ENCODE peak calls at places on chromosomes 2 and 18, in seven cellular contexts. One of them, this sample, is unnamed.

GRCh38 chr2:85458611-85459563 is 40.4 kb downstream of the SH2D6 start:
- DNase-seq in T-helper 1 cell: no peak
- DNase-seq in GM03348: no peak
- DNase-seq in hepatic stellate cell: no peak
- DNase-seq in Daoy: peak; percentile 31
- DNase-seq in NCI-H226: no peak
- DNase-seq in ureter: no peak
- DNase-seq in this sample: no peak

GRCh38 chr2:40118622-40119021 is 333.3 kb downstream of the SLC8A1 start:
- DNase-seq in T-helper 1 cell: no peak
- DNase-seq in GM03348: no peak
- DNase-seq in hepatic stellate cell: no peak
- DNase-seq in Daoy: no peak
- DNase-seq in NCI-H226: no peak
- DNase-seq in ureter: no peak
- DNase-seq in this sample: no peak

GRCh38 chr18:13568443-13569392 is 157.6 kb downstream of the FAM210A start:
- DNase-seq in T-helper 1 cell: no peak
- DNase-seq in GM03348: no peak
- DNase-seq in hepatic stellate cell: no peak
- DNase-seq in Daoy: no peak
- DNase-seq in NCI-H226: no peak
- DNase-seq in ureter: no peak
- DNase-seq in this sample: no peak

GRCh38 chr2:101120124-101120996 is 30.8 kb downstream of the TBC1D8 start:
- DNase-seq in T-helper 1 cell: no peak
- DNase-seq in GM03348: no peak
- DNase-seq in hepatic stellate cell: no peak
- DNase-seq in Daoy: peak; percentile 84
- DNase-seq in NCI-H226: no peak
- DNase-seq in ureter: peak; percentile 71
- DNase-seq in this sample: peak; percentile 85

GRCh38 chr2:143000599-143000998 is 123.1 kb downstream of the KYNU start:
- DNase-seq in T-helper 1 cell: no peak
- DNase-seq in GM03348: no peak
- DNase-seq in hepatic stellate cell: no peak
- DNase-seq in Daoy: no peak
- DNase-seq in NCI-H226: no peak
- DNase-seq in ureter: no peak
- DNase-seq in this sample: no peak

GRCh38 chr2:224135881-224136280 is 96.8 kb upstream of the SERPINE2 start:
- DNase-seq in T-helper 1 cell: no peak
- DNase-seq in GM03348: no peak
- DNase-seq in hepatic stellate cell: no peak
- DNase-seq in Daoy: no peak
- DNase-seq in NCI-H226: no peak
- DNase-seq in ureter: no peak
- DNase-seq in this sample: no peak

GRCh38 chr2:29068513-29068912 is 5.8 kb downstream of the PCARE start:
- DNase-seq in T-helper 1 cell: no peak
- DNase-seq in GM03348: no peak
- DNase-seq in hepatic stellate cell: no peak
- DNase-seq in Daoy: no peak
- DNase-seq in NCI-H226: no peak
- DNase-seq in ureter: peak; percentile 64
- DNase-seq in this sample: no peak

GRCh38 chr2:180644709-180645108 is 335.7 kb upstream of the UBE2E3 start:
- DNase-seq in T-helper 1 cell: no peak
- DNase-seq in GM03348: no peak
- DNase-seq in hepatic stellate cell: no peak
- DNase-seq in Daoy: peak; percentile 75
- DNase-seq in NCI-H226: peak; percentile 96
- DNase-seq in ureter: no peak
- DNase-seq in this sample: no peak

GRCh38 chr18:32048507-32049091 is 30.0 kb downstream of the RNF125 start:
- DNase-seq in T-helper 1 cell: no peak
- DNase-seq in GM03348: peak; percentile 75
- DNase-seq in hepatic stellate cell: peak; percentile 36
- DNase-seq in Daoy: no peak
- DNase-seq in NCI-H226: no peak
- DNase-seq in ureter: no peak
- DNase-seq in this sample: no peak

GRCh38 chr18:35171315-35171987 is 69.4 kb upstream of the ZNF397 start:
- DNase-seq in T-helper 1 cell: no peak
- DNase-seq in GM03348: no peak
- DNase-seq in hepatic stellate cell: no peak
- DNase-seq in Daoy: no peak
- DNase-seq in NCI-H226: no peak
- DNase-seq in ureter: no peak
- DNase-seq in this sample: no peak

GRCh38 chr2:187302619-187303018 is 145.4 kb downstream of the CALCRL start:
- DNase-seq in T-helper 1 cell: no peak
- DNase-seq in GM03348: peak; percentile 9
- DNase-seq in hepatic stellate cell: no peak
- DNase-seq in Daoy: peak; percentile 5
- DNase-seq in NCI-H226: peak; percentile 46
- DNase-seq in ureter: no peak
- DNase-seq in this sample: no peak

GRCh38 chr2:145060876-145061275 is 541.0 kb upstream of the ZEB2 start:
- DNase-seq in T-helper 1 cell: no peak
- DNase-seq in GM03348: peak; percentile 25
- DNase-seq in hepatic stellate cell: no peak
- DNase-seq in Daoy: no peak
- DNase-seq in NCI-H226: no peak
- DNase-seq in ureter: no peak
- DNase-seq in this sample: no peak

GRCh38 chr2:79630060-79630459 is 117.2 kb downstream of the CTNNA2 start:
- DNase-seq in T-helper 1 cell: no peak
- DNase-seq in GM03348: no peak
- DNase-seq in hepatic stellate cell: no peak
- DNase-seq in Daoy: no peak
- DNase-seq in NCI-H226: no peak
- DNase-seq in ureter: no peak
- DNase-seq in this sample: no peak

GRCh38 chr2:75587954-75588587 is 27.3 kb upstream of the EVA1A start:
- DNase-seq in T-helper 1 cell: no peak
- DNase-seq in GM03348: peak; percentile 64
- DNase-seq in hepatic stellate cell: no peak
- DNase-seq in Daoy: peak; percentile 80
- DNase-seq in NCI-H226: peak; percentile 64
- DNase-seq in ureter: no peak
- DNase-seq in this sample: no peak

This sample was measured in lung.